ENCODE peak calls at places on chromosomes 12 and 14, in six cellular contexts. G, S, X, K, U and L are unnamed samples.

GRCh38 chr14:54669759-54670630 is 103.1 kb downstream of the SAMD4A start:
- DNase-seq in G (no peak), U (no peak), S (no peak), X (no peak), K (peak), L (peak)

GRCh38 chr14:90970167-90970600 is 90.3 kb downstream of the RPS6KA5 start:
- DNase-seq in X (no peak), G (no peak), S (no peak), U (peak), K (no peak), L (no peak)

GRCh38 chr12:58804749-58805148 is 115.6 kb downstream of the LRIG3 start:
- DNase-seq in K (no peak), S (no peak), X (no peak), G (no peak), U (peak), L (peak)

GRCh38 chr14:72614891-72615410 is 278.9 kb downstream of the DPF3 start:
- DNase-seq in S (no peak), G (no peak), K (no peak), U (no peak), X (no peak), L (no peak)

GRCh38 chr14:56581041-56581727 is 1.6 kb downstream of the TMEM260 start:
- DNase-seq in X (no peak), G (no peak), S (no peak), K (no peak), U (no peak), L (no peak)

GRCh38 chr14:92886337-92886736 is 36.6 kb upstream of the CHGA start:
- DNase-seq in U (no peak), S (no peak), G (no peak), K (no peak), X (no peak), L (no peak)

GRCh38 chr14:36517242-36518030 is 2.6 kb downstream of the NKX2-1 start:
- DNase-seq in U (no peak), S (no peak), X (peak), G (peak), K (no peak), L (no peak)

GRCh38 chr12:116759783-116760581 is 21.9 kb downstream of the RNFT2 start:
- DNase-seq in G (no peak), U (no peak), K (peak), S (no peak), X (no peak), L (no peak)

GRCh38 chr14:104749111-104749649 is 3.8 kb upstream of the SIVA1 start:
- DNase-seq in U (peak), G (peak), X (no peak), S (peak), K (no peak), L (no peak)

GRCh38 chr14:50186088-50186487 is 45.3 kb downstream of the SOS2 start:
- DNase-seq in U (no peak), G (no peak), X (no peak), S (no peak), K (no peak), L (no peak)

GRCh38 chr12:50258167-50258551 is 25.2 kb downstream of the LIMA1 start:
- DNase-seq in U (no peak), G (no peak), S (no peak), X (no peak), K (no peak), L (no peak)

GRCh38 chr14:55963295-55963694 is 154.9 kb upstream of the PELI2 start:
- DNase-seq in K (no peak), X (no peak), G (no peak), S (no peak), U (no peak), L (no peak)

GRCh38 chr12:116964740-116965090 is 54.0 kb downstream of the FBXW8 start:
- DNase-seq in X (no peak), S (no peak), G (no peak), U (no peak), K (no peak), L (no peak)

GRCh38 chr12:132445884-132446471 is 44.0 kb upstream of the FBRSL1 start:
- DNase-seq in U (peak), K (peak), G (peak), S (peak), X (no peak), L (no peak)

GRCh38 chr12:113875681-113876080 is 90.4 kb downstream of the RBM19 start:
- DNase-seq in U (no peak), G (no peak), S (no peak), K (no peak), X (no peak), L (no peak)

GRCh38 chr12:117394491-117394890 is 33.1 kb upstream of the NOS1 start:
- DNase-seq in K (no peak), S (no peak), X (no peak), U (no peak), G (no peak), L (no peak)

GRCh38 chr12:118302053-118302452 is 70.7 kb downstream of the TAOK3 start:
- DNase-seq in U (peak), X (no peak), K (no peak), G (no peak), S (no peak), L (no peak)

GRCh38 chr12:55631056-55631455 is 5.6 kb upstream of the OR10P1 start:
- DNase-seq in K (no peak), U (no peak), G (no peak), X (no peak), S (no peak), L (no peak)

GRCh38 chr12:16349132-16349463 is 1.7 kb downstream of the MGST1 start:
- DNase-seq in S (no peak), G (no peak), K (no peak), X (no peak), U (peak), L (peak)

GRCh38 chr12:80183939-80184338 is 84.6 kb downstream of the OTOGL start:
- DNase-seq in U (no peak), G (no peak), S (no peak), X (no peak), K (no peak), L (no peak)

GRCh38 chr12:123782997-123783792 is 21.1 kb downstream of the DNAH10 start:
- DNase-seq in K (no peak), G (no peak), X (no peak), U (no peak), S (no peak), L (no peak)

GRCh38 chr12:124909831-124910560 is 4.5 kb downstream of the UBC start:
- DNase-seq in S (no peak), U (peak), K (no peak), X (no peak), G (no peak), L (peak)

GRCh38 chr12:131827961-131828534 is at the start of gene MMP17:
- DNase-seq in X (peak), U (peak), G (peak), S (peak), K (peak), L (peak)

GRCh38 chr12:106581543-106582263 is 1.1 kb upstream of the RFX4 start:
- DNase-seq in U (no peak), S (no peak), G (peak), X (no peak), K (no peak), L (peak)

GRCh38 chr12:50032516-50033316 is 7.4 kb upstream of the RACGAP1 start:
- DNase-seq in U (no peak), G (peak), K (no peak), X (no peak), S (no peak), L (no peak)

GRCh38 chr12:103392722-103393121 is 103.0 kb downstream of the C12orf42 start:
- DNase-seq in G (no peak), U (no peak), K (no peak), S (no peak), X (peak), L (no peak)

GRCh38 chr12:24109381-24110039 is 160.0 kb upstream of the SOX5 start:
- DNase-seq in X (peak), G (no peak), K (no peak), U (peak), S (no peak), L (peak)

GRCh38 chr12:57063991-57064725 is 14.2 kb upstream of the MYO1A start:
- DNase-seq in S (no peak), K (peak), X (no peak), U (no peak), G (no peak), L (peak)

GRCh38 chr14:60183724-60184596 is 18.8 kb upstream of the DHRS7 start:
- DNase-seq in S (no peak), G (no peak), K (no peak), U (peak), X (no peak), L (peak)

GRCh38 chr12:95601626-95602025 is 50.4 kb upstream of the USP44 start:
- DNase-seq in X (no peak), U (peak), G (no peak), K (no peak), S (no peak), L (peak)

GRCh38 chr14:95713596-95714371 is at the start of gene TCL1A:
- DNase-seq in S (no peak), X (peak), U (no peak), G (no peak), K (peak), L (no peak)

GRCh38 chr14:64752909-64753308 is 48.7 kb downstream of the PLEKHG3 start:
- DNase-seq in K (no peak), X (no peak), S (no peak), U (no peak), G (no peak), L (no peak)

GRCh38 chr12:41739066-41739465 is 405.6 kb downstream of the GXYLT1 start:
- DNase-seq in G (no peak), U (peak), S (no peak), K (no peak), X (no peak), L (no peak)

GRCh38 chr14:99215277-99215676 is 56.7 kb downstream of the BCL11B start:
- DNase-seq in G (peak), K (no peak), X (no peak), S (no peak), U (peak), L (no peak)

GRCh38 chr14:52033131-52033642 is 35.7 kb downstream of the NID2 start:
- DNase-seq in X (no peak), K (no peak), G (no peak), U (no peak), S (no peak), L (no peak)

GRCh38 chr14:89826581-89826980 is 127.9 kb downstream of the EFCAB11 start:
- DNase-seq in U (peak), K (no peak), S (no peak), G (no peak), X (no peak), L (no peak)